ENCODE peak calls at places on chromosomes 16 and 17, in nine cellular contexts. S is naive thymus-derived CD4-positive, alpha-beta T cell; V is esophagus muscularis mucosa; R is PC-9; A is GM23338; Z is right cardiac atrium; Y is HCT116; N is right atrium auricular region; D is heart left ventricle. I is an unnamed sample.

GRCh38 chr17:7841309-7841621 is 7.2 kb downstream of the KDM6B start:
- DNase-seq in N (no peak), Y (no peak), R (no peak), Z (no peak), V (no peak), A (no peak), D (no peak), S (no peak), I (no peak)

GRCh38 chr17:41530062-41531048 is 2.2 kb upstream of the KRT19 start:
- DNase-seq in Y (peak; percentile 86), A (no peak), R (peak; percentile 86), D (no peak), Z (no peak), V (no peak), N (no peak), S (no peak), I (no peak)

GRCh38 chr16:85639529-85640253 is 26.6 kb downstream of the GSE1 start:
- DNase-seq in V (no peak), A (no peak), R (no peak), Y (no peak), Z (peak; percentile 89), S (no peak), N (peak; percentile 61), D (peak; percentile 75), I (no peak)

GRCh38 chr17:68972119-68972704 is 17.0 kb upstream of the ABCA8 start:
- DNase-seq in A (peak; percentile 65), S (no peak), R (no peak), D (no peak), Z (no peak), N (no peak), Y (peak; percentile 15), V (no peak), I (no peak)

GRCh38 chr16:15607700-15608396 is 35.1 kb downstream of the MARF1 start:
- DNase-seq in Y (no peak), R (no peak), N (peak; percentile 91), D (peak; percentile 47), S (no peak), A (no peak), Z (peak; percentile 63), V (no peak), I (no peak)

GRCh38 chr17:33981713-33982601 is 273.1 kb upstream of the CCL2 start:
- DNase-seq in V (no peak), R (no peak), D (no peak), Z (no peak), Y (no peak), S (no peak), N (no peak), A (no peak), I (no peak)

GRCh38 chr16:10820546-10820945 is 2.0 kb upstream of the TVP23A start:
- DNase-seq in V (no peak), R (no peak), Y (no peak), Z (no peak), S (no peak), A (no peak), N (no peak), D (no peak), I (no peak)

GRCh38 chr17:62653002-62653830 is 25.7 kb downstream of the MRC2 start:
- DNase-seq in Z (peak; percentile 92), V (no peak), D (peak; percentile 64), Y (no peak), R (peak; percentile 65), A (peak; percentile 93), S (no peak), N (peak; percentile 78), I (peak; percentile 32)

GRCh38 chr16:68270353-68270752 is 6.0 kb downstream of the SLC7A6 start:
- DNase-seq in S (no peak), Z (no peak), A (no peak), N (no peak), D (no peak), V (no peak), R (no peak), Y (no peak), I (no peak)

GRCh38 chr16:52446076-52446475 is 100.9 kb downstream of the TOX3 start:
- DNase-seq in S (no peak), A (no peak), Y (no peak), D (no peak), V (no peak), R (no peak), Z (no peak), N (no peak), I (no peak)

GRCh38 chr17:35406568-35406967 is 25.7 kb downstream of the SLFN12 start:
- DNase-seq in S (no peak), Z (no peak), R (no peak), D (no peak), A (no peak), Y (no peak), N (no peak), V (no peak), I (no peak)

DNA sequence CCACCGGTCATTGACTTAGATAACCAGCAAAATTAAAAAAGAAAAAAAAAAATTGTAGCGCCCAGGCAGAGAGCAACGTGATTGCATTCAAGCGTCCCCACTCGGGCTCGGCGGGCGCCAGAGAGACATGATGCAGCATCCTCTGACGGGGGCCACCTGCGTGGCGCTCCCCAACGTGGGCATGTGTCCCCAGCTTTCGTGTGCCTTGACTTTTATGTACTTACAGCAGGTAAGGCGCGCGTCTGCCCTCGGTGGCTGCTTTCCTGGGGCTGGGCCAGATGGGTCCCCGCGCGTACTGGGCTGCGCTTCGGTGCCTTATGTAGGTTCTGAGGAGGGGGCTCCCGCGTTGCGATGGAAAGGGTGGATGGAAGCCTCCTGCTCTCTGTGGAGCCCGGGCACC is 28.4 kb upstream of the RBFOX1 start:
- DNase-seq in Z (no peak), R (no peak), S (no peak), D (no peak), A (no peak), N (no peak), Y (no peak), V (no peak), I (no peak)
- H3K27me3 ChIP-seq in Z (no peaks in the 10 kb centered on the region), R (peaks cover 33% of the 10 kb centered on the region), S (no peaks in the 10 kb centered on the region), D (peaks cover 5% of the 10 kb centered on the region), A (peaks cover 36% of the 10 kb centered on the region), N (no peaks in the 10 kb centered on the region), Y (no peaks in the 10 kb centered on the region), V (no peaks in the 10 kb centered on the region), I (no peaks in the 10 kb centered on the region)

GRCh38 chr17:1008008-1008761 is 11.3 kb downstream of the TIMM22 start:
- DNase-seq in Z (peak; percentile 81), V (no peak), S (no peak), N (peak; percentile 80), D (peak; percentile 57), Y (no peak), A (no peak), R (no peak), I (no peak)
- H3K4me1 ChIP-seq in Z (peaks cover 11% of the 10 kb centered on the region), V (peaks cover 76% of the 10 kb centered on the region), S (no peaks in the 10 kb centered on the region), N (peaks cover 97% of the 10 kb centered on the region), D (peaks cover 25% of the 10 kb centered on the region), Y (no peaks in the 10 kb centered on the region), A (no peaks in the 10 kb centered on the region), R (no peaks in the 10 kb centered on the region), I (no peaks in the 10 kb centered on the region)

DNA sequence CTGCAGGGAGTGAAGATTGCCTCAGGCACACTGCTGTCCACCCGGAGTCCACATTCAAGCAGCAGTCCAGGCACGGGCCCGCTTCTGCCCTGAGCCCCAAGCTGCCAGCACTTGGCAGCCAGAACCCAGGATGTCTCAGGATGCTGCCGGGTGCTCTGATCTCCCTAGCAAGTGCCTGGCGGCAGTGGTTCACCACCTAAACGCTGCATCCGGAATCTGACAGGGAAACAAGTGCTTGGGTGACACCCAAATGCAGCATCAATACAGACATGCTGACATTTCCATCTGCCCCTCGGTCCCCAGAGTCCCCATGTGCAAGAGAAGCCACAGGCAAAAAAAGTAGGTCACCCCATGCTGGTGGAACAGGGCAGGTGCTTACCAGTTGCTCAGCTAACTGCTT is 197.1 kb upstream of the RPL38 start:
- DNase-seq in Z (no peak), Y (no peak), A (no peak), S (no peak), R (no peak), D (no peak), N (no peak), V (no peak), I (no peak)
- H3K27me3 ChIP-seq in Z (no peaks in the 10 kb centered on the region), Y (peaks cover 65% of the 10 kb centered on the region), A (no peaks in the 10 kb centered on the region), S (no peaks in the 10 kb centered on the region), R (peaks cover 88% of the 10 kb centered on the region), D (peaks cover 66% of the 10 kb centered on the region), N (no peaks in the 10 kb centered on the region), V (no peaks in the 10 kb centered on the region), I (peaks cover 4% of the 10 kb centered on the region)

DNA sequence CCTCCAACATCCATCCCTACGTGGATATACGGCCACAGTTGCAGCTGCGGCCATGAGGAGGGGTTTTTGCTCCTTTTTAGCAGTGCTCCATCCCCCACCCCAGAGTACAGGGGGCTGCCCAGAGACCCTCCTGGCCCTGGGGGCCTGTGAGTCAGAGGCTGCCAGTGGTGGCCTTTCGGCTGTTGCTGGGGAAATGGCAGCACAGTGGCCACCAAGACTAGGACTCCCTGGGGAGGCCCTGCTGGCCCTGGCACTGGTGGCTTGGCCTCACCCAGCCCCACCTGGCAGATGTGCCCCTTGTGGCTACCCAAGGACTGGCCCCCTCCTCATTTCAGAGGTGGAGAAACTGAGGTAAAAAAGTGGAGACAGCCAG is 29.1 kb downstream of the RAI1 start:
- DNase-seq in A (no peak), Y (no peak), V (no peak), S (no peak), N (no peak), R (no peak), Z (no peak), D (no peak), I (no peak)
- H3K4me1 ChIP-seq in A (peaks cover 18% of the 10 kb centered on the region), Y (peaks cover 75% of the 10 kb centered on the region), V (peaks cover 80% of the 10 kb centered on the region), S (no peaks in the 10 kb centered on the region), N (peaks cover 48% of the 10 kb centered on the region), R (peaks cover 47% of the 10 kb centered on the region), Z (peaks cover 14% of the 10 kb centered on the region), D (peaks cover 22% of the 10 kb centered on the region), I (no peaks in the 10 kb centered on the region)

DNA sequence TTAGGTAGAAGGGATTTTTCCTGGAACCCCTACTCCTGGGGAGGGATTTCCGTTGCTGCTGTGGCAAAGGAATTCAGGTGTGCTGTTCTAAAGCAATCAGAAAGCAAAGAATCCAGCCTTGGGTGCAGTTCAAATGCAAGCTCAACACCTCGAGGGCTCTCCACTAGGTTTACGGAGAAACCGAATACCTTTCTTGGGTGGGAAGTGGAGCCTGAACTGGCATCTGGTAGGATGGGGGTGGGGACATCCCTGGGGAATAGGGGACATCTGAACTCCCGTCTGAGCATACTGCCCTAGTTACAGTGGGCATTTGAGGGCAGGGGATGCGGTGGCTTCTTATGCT is 1.5 kb downstream of the ARHGAP44 start:
- DNase-seq in N (no peak), Y (no peak), D (no peak), V (no peak), R (no peak), Z (no peak), S (no peak), A (no peak), I (no peak)
- H3K27me3 ChIP-seq in N (no peaks in the 10 kb centered on the region), Y (peaks cover 9% of the 10 kb centered on the region), D (no peaks in the 10 kb centered on the region), V (no peaks in the 10 kb centered on the region), R (peaks cover 13% of the 10 kb centered on the region), Z (no peaks in the 10 kb centered on the region), S (no peaks in the 10 kb centered on the region), A (peaks cover 4% of the 10 kb centered on the region), I (peaks cover 12% of the 10 kb centered on the region)

I was measured in CD4-positive, alpha-beta memory T cell.